ENCODE peak calls at places on chromosome 14, in seven cellular contexts. E is iris pigment epithelial cell; Z is lower lobe of right lung; P is endothelial cell; R is iPS-NIHi11; B is left cardiac atrium; T is stimulated activated CD4-positive, alpha-beta T cell treated with anti-CD3 and anti-CD28 coated beads, Interleukin-1b, Interleukin-23, amount 100 ng/mL, for 4 hours. F is an unnamed sample.
A peak's percentile ranks its signal among the peaks of the same experiment; 100 is the strongest.

GRCh38 chr14:38524636-38525403 is 268.9 kb upstream of the CLEC14A start:
- DNase-seq in E (no peak), Z (no peak), P (no peak), R (no peak), B (no peak), T (no peak), F (no peak)

GRCh38 chr14:22772725-22773124 is 6.2 kb downstream of the OXA1L start:
- DNase-seq in E (no peak), Z (no peak), P (no peak), R (no peak), B (no peak), T (no peak), F (no peak)

GRCh38 chr14:106738075-106738474 is 1211.7 kb downstream of the TMEM121 start:
- DNase-seq in E (no peak), Z (no peak), P (no peak), R (no peak), B (no peak), T (no peak), F (no peak)

GRCh38 chr14:70707138-70708038 is 65.7 kb downstream of the TTC9 start:
- DNase-seq in E (peak; percentile 85), Z (no peak), P (no peak), R (peak; percentile 43), B (no peak), T (no peak), F (no peak)

GRCh38 chr14:48391661-48392060 is 716.3 kb upstream of the MDGA2 start:
- DNase-seq in E (no peak), Z (no peak), P (no peak), R (no peak), B (no peak), T (no peak), F (no peak)

GRCh38 chr14:39988939-39989338 is 556.7 kb upstream of the FBXO33 start:
- DNase-seq in E (peak; percentile 4), Z (no peak), P (peak; percentile 11), R (peak; percentile 8), B (no peak), T (no peak), F (no peak)

GRCh38 chr14:31893156-31893813 is 183.8 kb upstream of the ARHGAP5 start:
- DNase-seq in E (no peak), Z (no peak), P (peak; percentile 16), R (peak; percentile 20), B (no peak), T (no peak), F (no peak)

GRCh38 chr14:100868621-100869370 is 34.7 kb downstream of the RTL1 start:
- DNase-seq in E (no peak), Z (peak; percentile 26), P (no peak), R (no peak), B (peak; percentile 17), T (no peak), F (no peak)

GRCh38 chr14:24701031-24701430 is 67.0 kb upstream of the GZMB start:
- DNase-seq in E (no peak), Z (no peak), P (no peak), R (peak; percentile 28), B (no peak), T (no peak), F (no peak)

GRCh38 chr14:34496679-34497513 is 34.9 kb upstream of the SPTSSA start:
- DNase-seq in E (peak; percentile 100), Z (peak; percentile 48), P (peak; percentile 8), R (peak; percentile 52), B (peak; percentile 83), T (no peak), F (peak; percentile 92)

GRCh38 chr14:33945329-33945728 is 5.5 kb downstream of the EGLN3 start:
- DNase-seq in E (no peak), Z (no peak), P (no peak), R (no peak), B (no peak), T (no peak), F (no peak)

GRCh38 chr14:20848955-20849570 is 42.1 kb upstream of the RNASE3 start:
- DNase-seq in E (no peak), Z (no peak), P (no peak), R (peak; percentile 46), B (no peak), T (no peak), F (no peak)

GRCh38 chr14:93019970-93020369 is 95.8 kb downstream of the ITPK1 start:
- DNase-seq in E (no peak), Z (no peak), P (no peak), R (no peak), B (no peak), T (no peak), F (no peak)

GRCh38 chr14:102751088-102751487 is 26.2 kb upstream of the TRAF3 start:
- DNase-seq in E (no peak), Z (no peak), P (no peak), R (no peak), B (no peak), T (no peak), F (no peak)

GRCh38 chr14:50047274-50047676 is 69.1 kb downstream of the VCPKMT start:
- DNase-seq in E (no peak), Z (no peak), P (no peak), R (no peak), B (no peak), T (no peak), F (no peak)

GRCh38 chr14:92556255-92556741 is 42.7 kb downstream of the RIN3 start:
- DNase-seq in E (peak; percentile 61), Z (no peak), P (no peak), R (no peak), B (no peak), T (no peak), F (no peak)

GRCh38 chr14:28101992-28102391 is 664.6 kb upstream of the FOXG1 start:
- DNase-seq in E (no peak), Z (no peak), P (no peak), R (no peak), B (no peak), T (no peak), F (no peak)

GRCh38 chr14:23294346-23294733 is 8.3 kb downstream of the PPP1R3E start:
- DNase-seq in E (no peak), Z (no peak), P (no peak), R (peak; percentile 36), B (no peak), T (no peak), F (no peak)

GRCh38 chr14:34692348-34692747 is 22.0 kb downstream of the CFL2 start:
- DNase-seq in E (no peak), Z (no peak), P (no peak), R (no peak), B (no peak), T (no peak), F (no peak)

GRCh38 chr14:23566782-23567185 is 807 bp downstream of the AP1G2 start:
- DNase-seq in E (peak; percentile 30), Z (no peak), P (no peak), R (no peak), B (no peak), T (no peak), F (no peak)

GRCh38 chr14:29222671-29223268 is 456.2 kb downstream of the FOXG1 start:
- DNase-seq in E (peak; percentile 75), Z (no peak), P (peak; percentile 18), R (peak; percentile 14), B (no peak), T (no peak), F (no peak)

GRCh38 chr14:56341766-56342418 is 223.7 kb downstream of the PELI2 start:
- DNase-seq in E (peak; percentile 74), Z (no peak), P (no peak), R (no peak), B (no peak), T (no peak), F (no peak)

GRCh38 chr14:90460136-90460535 is 63.3 kb downstream of the CALM1 start:
- DNase-seq in E (no peak), Z (no peak), P (no peak), R (no peak), B (no peak), T (no peak), F (no peak)